ENCODE peak calls at places on chromosomes 13 and 19, in ten cellular contexts. Q is bronchial epithelial cell, A is SK-N-SH, P is endothelial cell, K is WERI-Rb-1, H is fibroblast of lung, Y is AG09319, T is dorsolateral prefrontal cortex, X is endodermal cell, N is foreskin fibroblast. U is an unnamed sample.

GRCh38 chr13:64078480-64078936 is 2662.9 kb upstream of the PCDH20 start:
- DNase-seq in X (peak), K (no peak), A (peak), N (no peak), H (no peak), Q (no peak), Y (no peak), T (no peak), P (no peak), U (no peak)

GRCh38 chr13:40585911-40586471 is 80.5 kb downstream of the FOXO1 start:
- DNase-seq in H (no peak), T (no peak), Y (no peak), N (peak), P (no peak), A (no peak), X (no peak), K (no peak), Q (peak), U (no peak)

GRCh38 chr13:44259045-44260042 is 114.3 kb upstream of the SERP2 start:
- DNase-seq in A (peak), N (peak), Q (peak), Y (no peak), K (no peak), H (peak), P (no peak), X (no peak), T (no peak), U (no peak)

GRCh38 chr13:20526664-20527063 is 1.0 kb upstream of the CRYL1 start:
- DNase-seq in X (no peak), Q (no peak), A (no peak), H (peak), P (no peak), Y (no peak), K (no peak), N (peak), T (no peak), U (peak)

GRCh38 chr13:50989476-50989875 is 79.9 kb downstream of the RNASEH2B start:
- DNase-seq in P (no peak), H (peak), A (peak), K (peak), Y (no peak), T (no peak), Q (no peak), X (peak), N (peak), U (no peak)

GRCh38 chr13:108376308-108376707 is 106.8 kb downstream of the TNFSF13B start:
- DNase-seq in A (no peak), T (no peak), N (no peak), X (no peak), K (no peak), P (no peak), Q (no peak), H (no peak), Y (no peak), U (no peak)

GRCh38 chr19:49956113-49956491 is 4.9 kb downstream of the SIGLEC11 start:
- DNase-seq in A (no peak), T (no peak), K (no peak), Q (no peak), X (no peak), P (no peak), Y (no peak), H (no peak), N (no peak), U (no peak)

GRCh38 chr13:50189450-50189849 is 174.2 kb downstream of the KCNRG start:
- DNase-seq in N (no peak), X (peak), K (no peak), Y (no peak), Q (no peak), P (no peak), H (no peak), T (no peak), A (no peak), U (no peak)

GRCh38 chr13:43023244-43023931 is at the start of gene DNAJC15:
- DNase-seq in Q (peak), T (peak), N (peak), H (peak), X (peak), Y (no peak), K (peak), A (peak), P (peak), U (peak)

GRCh38 chr13:27791146-27791900 is 960 bp upstream of the GSX1 start:
- DNase-seq in N (no peak), T (no peak), P (no peak), Q (no peak), H (no peak), A (no peak), Y (no peak), X (no peak), K (no peak), U (no peak)

GRCh38 chr19:12937243-12938053 is 961 bp upstream of the CALR start:
- DNase-seq in P (peak), A (peak), X (peak), T (peak), Q (no peak), K (peak), Y (no peak), N (no peak), H (no peak), U (no peak)

GRCh38 chr19:35291916-35292315 is at the start of gene MAG:
- DNase-seq in P (no peak), K (no peak), H (no peak), N (no peak), T (peak), A (no peak), Y (no peak), Q (no peak), X (no peak), U (no peak)

GRCh38 chr13:99417821-99418662 is 83.2 kb upstream of the TM9SF2 start:
- DNase-seq in P (no peak), H (peak), K (peak), Q (no peak), T (no peak), A (no peak), X (no peak), Y (no peak), N (no peak), U (no peak)

GRCh38 chr19:47540748-47541147 is 25.9 kb upstream of the NAPA start:
- DNase-seq in P (no peak), Y (peak), T (no peak), K (peak), A (no peak), X (no peak), H (peak), Q (peak), N (peak), U (peak)

GRCh38 chr19:18883530-18884304 is 12.2 kb downstream of the CERS1 start:
- DNase-seq in T (no peak), Y (no peak), K (no peak), N (no peak), X (no peak), H (no peak), A (no peak), Q (no peak), P (no peak), U (no peak)

GRCh38 chr19:31502536-31503170 is 153.4 kb upstream of the TSHZ3 start:
- DNase-seq in K (no peak), T (no peak), X (no peak), Q (no peak), H (no peak), N (no peak), Y (no peak), A (no peak), P (no peak), U (no peak)

GRCh38 chr19:6911523-6911922 is 24.1 kb downstream of the ADGRE1 start:
- DNase-seq in K (no peak), T (no peak), Q (no peak), N (no peak), A (no peak), P (no peak), Y (no peak), X (no peak), H (no peak), U (no peak)

GRCh38 chr19:46090444-46090843 is 34.0 kb downstream of the IGFL3 start:
- DNase-seq in X (no peak), A (no peak), Y (no peak), K (no peak), N (no peak), T (no peak), H (no peak), Q (no peak), P (no peak), U (no peak)
- TF ChIP-seq CTCF in X (no peak), A (no peak), Y (no peak), K (no peak), N (no peak), T (no peak), H (no peak), Q (no peak), P (no peak), U (no peak)

GRCh38 chr19:45444318-45445041 is 20.8 kb upstream of the ERCC1 start:
- DNase-seq in N (peak), X (peak), H (peak), Y (peak), Q (no peak), T (peak), A (peak), K (peak), P (peak), U (peak)
- TF ChIP-seq CTCF in N (no peak), X (no peak), H (no peak), Y (no peak), Q (no peak), T (no peak), A (no peak), K (no peak), P (no peak), U (no peak)

GRCh38 chr13:81171065-81171647 is 830.2 kb upstream of the SPRY2 start:
- DNase-seq in Q (peak), X (no peak), T (no peak), N (peak), A (peak), K (no peak), H (peak), P (no peak), Y (no peak), U (peak)
- TF ChIP-seq CTCF in Q (peak), X (peak), T (peak), N (peak), A (peak), K (no peak), H (peak), P (peak), Y (peak), U (peak)

GRCh38 chr13:63005625-63006024 is 1590.0 kb upstream of the PCDH20 start:
- DNase-seq in K (no peak), N (no peak), T (no peak), X (no peak), Q (no peak), P (no peak), Y (no peak), A (no peak), H (no peak), U (no peak)
- TF ChIP-seq CTCF in K (no peak), N (no peak), T (no peak), X (no peak), Q (no peak), P (no peak), Y (no peak), A (no peak), H (no peak), U (no peak)